ENCODE peak calls at places on chromosomes 2 and 18, in four cellular contexts. One of them, this sample, is unnamed.

GRCh38 chr2:150403457-150403856 is 84.0 kb downstream of the RND3 start:
- DNase-seq in right cardiac atrium: no peak
- DNase-seq in tibial nerve: no peak
- DNase-seq in SK-N-SH: no peak
- DNase-seq in this sample: no peak

GRCh38 chr2:56540467-56540866 is 356.7 kb downstream of the CCDC85A start:
- DNase-seq in right cardiac atrium: no peak
- DNase-seq in tibial nerve: no peak
- DNase-seq in SK-N-SH: no peak
- DNase-seq in this sample: no peak

GRCh38 chr2:228516019-228516418 is 334.5 kb upstream of the SPHKAP start:
- DNase-seq in right cardiac atrium: no peak
- DNase-seq in tibial nerve: no peak
- DNase-seq in SK-N-SH: no peak
- DNase-seq in this sample: no peak

GRCh38 chr2:1855150-1855549 is 110.8 kb upstream of the PXDN start:
- DNase-seq in right cardiac atrium: no peak
- DNase-seq in tibial nerve: no peak
- DNase-seq in SK-N-SH: peak; percentile 91
- DNase-seq in this sample: no peak

GRCh38 chr2:96413067-96413722 is 77.6 kb downstream of the NCAPH start:
- DNase-seq in right cardiac atrium: no peak
- DNase-seq in tibial nerve: no peak
- DNase-seq in SK-N-SH: no peak
- DNase-seq in this sample: no peak

GRCh38 chr2:10559101-10559500 is 111.0 kb upstream of the ODC1 start:
- DNase-seq in right cardiac atrium: no peak
- DNase-seq in tibial nerve: no peak
- DNase-seq in SK-N-SH: no peak
- DNase-seq in this sample: no peak

GRCh38 chr2:134175834-134176233 is 78.0 kb upstream of the MGAT5 start:
- DNase-seq in right cardiac atrium: no peak
- DNase-seq in tibial nerve: no peak
- DNase-seq in SK-N-SH: no peak
- DNase-seq in this sample: no peak

GRCh38 chr18:24138281-24138883 is 480 bp upstream of the CABYR start:
- DNase-seq in right cardiac atrium: no peak
- DNase-seq in tibial nerve: no peak
- DNase-seq in SK-N-SH: no peak
- DNase-seq in this sample: no peak

GRCh38 chr2:4782647-4783046 is 909.5 kb upstream of the SOX11 start:
- DNase-seq in right cardiac atrium: no peak
- DNase-seq in tibial nerve: no peak
- DNase-seq in SK-N-SH: no peak
- DNase-seq in this sample: no peak

GRCh38 chr2:150630587-150631235 is 143.2 kb upstream of the RND3 start:
- DNase-seq in right cardiac atrium: no peak
- DNase-seq in tibial nerve: no peak
- DNase-seq in SK-N-SH: no peak
- DNase-seq in this sample: no peak

GRCh38 chr18:31684279-31685096 is at the start of gene B4GALT6:
- DNase-seq in right cardiac atrium: peak; percentile 32
- DNase-seq in tibial nerve: no peak
- DNase-seq in SK-N-SH: peak; percentile 83
- DNase-seq in this sample: no peak

GRCh38 chr18:72727776-72728175 is 140.0 kb downstream of the NETO1 start:
- DNase-seq in right cardiac atrium: no peak
- DNase-seq in tibial nerve: no peak
- DNase-seq in SK-N-SH: no peak
- DNase-seq in this sample: no peak

GRCh38 chr18:40365526-40365925 is 1589.5 kb upstream of the PIK3C3 start:
- DNase-seq in right cardiac atrium: no peak
- DNase-seq in tibial nerve: no peak
- DNase-seq in SK-N-SH: no peak
- DNase-seq in this sample: no peak

GRCh38 chr2:200703132-200703925 is 108.4 kb upstream of the BZW1 start:
- DNase-seq in right cardiac atrium: no peak
- DNase-seq in tibial nerve: peak; percentile 83
- DNase-seq in SK-N-SH: peak; percentile 15
- DNase-seq in this sample: no peak

GRCh38 chr2:216698895-216699294 is 3.5 kb upstream of the IGFBP5 start:
- DNase-seq in right cardiac atrium: no peak
- DNase-seq in tibial nerve: peak; percentile 55
- DNase-seq in SK-N-SH: peak; percentile 55
- DNase-seq in this sample: no peak

GRCh38 chr18:48949606-48950535 is 894 bp downstream of the SMAD7 start:
- DNase-seq in right cardiac atrium: no peak
- DNase-seq in tibial nerve: no peak
- DNase-seq in SK-N-SH: peak; percentile 71
- DNase-seq in this sample: no peak

GRCh38 chr2:11955883-11956282 is 209.5 kb downstream of the LPIN1 start:
- DNase-seq in right cardiac atrium: peak; percentile 38
- DNase-seq in tibial nerve: no peak
- DNase-seq in SK-N-SH: peak; percentile 48
- DNase-seq in this sample: no peak

GRCh38 chr2:203914546-203915169 is 21.9 kb upstream of the ICOS start:
- DNase-seq in right cardiac atrium: no peak
- DNase-seq in tibial nerve: no peak
- DNase-seq in SK-N-SH: no peak
- DNase-seq in this sample: no peak

GRCh38 chr18:8428951-8429350 is 180.3 kb upstream of the RAB12 start:
- DNase-seq in right cardiac atrium: no peak
- DNase-seq in tibial nerve: no peak
- DNase-seq in SK-N-SH: no peak
- DNase-seq in this sample: no peak

GRCh38 chr2:157442136-157442535 is 1.8 kb downstream of the CYTIP start:
- DNase-seq in right cardiac atrium: no peak
- DNase-seq in tibial nerve: no peak
- DNase-seq in SK-N-SH: no peak
- DNase-seq in this sample: no peak

GRCh38 chr2:23722255-23722654 is 204.7 kb downstream of the ATAD2B start:
- DNase-seq in right cardiac atrium: no peak
- DNase-seq in tibial nerve: no peak
- DNase-seq in SK-N-SH: no peak
- DNase-seq in this sample: no peak

GRCh38 chr2:41907716-41908328 is 140.0 kb upstream of the PKDCC start:
- DNase-seq in right cardiac atrium: no peak
- DNase-seq in tibial nerve: no peak
- DNase-seq in SK-N-SH: no peak
- DNase-seq in this sample: no peak

GRCh38 chr2:233966388-233966787 is 49.2 kb downstream of the TRPM8 start:
- DNase-seq in right cardiac atrium: no peak
- DNase-seq in tibial nerve: no peak
- DNase-seq in SK-N-SH: no peak
- DNase-seq in this sample: no peak

GRCh38 chr2:144414324-144414845 is 105.5 kb downstream of the ZEB2 start:
- DNase-seq in right cardiac atrium: peak; percentile 52
- DNase-seq in tibial nerve: no peak
- DNase-seq in SK-N-SH: no peak
- DNase-seq in this sample: no peak

GRCh38 chr2:168722592-168722991 is 79.8 kb upstream of the NOSTRIN start:
- DNase-seq in right cardiac atrium: peak; percentile 18
- DNase-seq in tibial nerve: peak; percentile 35
- DNase-seq in SK-N-SH: no peak
- DNase-seq in this sample: no peak

GRCh38 chr2:169715379-169716228 is 18.0 kb upstream of the KLHL23 start:
- DNase-seq in right cardiac atrium: no peak
- DNase-seq in tibial nerve: no peak
- DNase-seq in SK-N-SH: peak; percentile 30
- DNase-seq in this sample: no peak

GRCh38 chr18:1663879-1664705 is 759.4 kb downstream of the ADCYAP1 start:
- DNase-seq in right cardiac atrium: peak; percentile 51
- DNase-seq in tibial nerve: peak; percentile 58
- DNase-seq in SK-N-SH: peak; percentile 3
- DNase-seq in this sample: no peak

GRCh38 chr2:65387017-65387416 is 45.4 kb downstream of the SPRED2 start:
- DNase-seq in right cardiac atrium: no peak
- DNase-seq in tibial nerve: no peak
- DNase-seq in SK-N-SH: no peak
- DNase-seq in this sample: no peak

GRCh38 chr18:25351280-25351772 is 640 bp downstream of the ZNF521 start:
- DNase-seq in right cardiac atrium: no peak
- DNase-seq in tibial nerve: no peak
- DNase-seq in SK-N-SH: no peak
- DNase-seq in this sample: no peak

GRCh38 chr2:37637122-37637875 is 34.1 kb downstream of the CDC42EP3 start:
- DNase-seq in right cardiac atrium: no peak
- DNase-seq in tibial nerve: no peak
- DNase-seq in SK-N-SH: no peak
- DNase-seq in this sample: no peak
- H3K27ac ChIP-seq in right cardiac atrium: no peak overlapping the region
- H3K27ac ChIP-seq in tibial nerve: no peak overlapping the region
- H3K27ac ChIP-seq in SK-N-SH: peak overlapping the region; percentile 93
- H3K27ac ChIP-seq in this sample: no peak overlapping the region

GRCh38 chr18:44586782-44587524 is 93.7 kb upstream of the SETBP1 start:
- DNase-seq in right cardiac atrium: no peak
- DNase-seq in tibial nerve: no peak
- DNase-seq in SK-N-SH: peak; percentile 41
- DNase-seq in this sample: no peak

GRCh38 chr18:44592639-44593038 is 88.0 kb upstream of the SETBP1 start:
- DNase-seq in right cardiac atrium: no peak
- DNase-seq in tibial nerve: no peak
- DNase-seq in SK-N-SH: no peak
- DNase-seq in this sample: no peak

GRCh38 chr18:44588466-44588865 is 92.2 kb upstream of the SETBP1 start:
- DNase-seq in right cardiac atrium: no peak
- DNase-seq in tibial nerve: no peak
- DNase-seq in SK-N-SH: no peak
- DNase-seq in this sample: no peak

GRCh38 chr18:44590976-44591375 is 89.7 kb upstream of the SETBP1 start:
- DNase-seq in right cardiac atrium: no peak
- DNase-seq in tibial nerve: no peak
- DNase-seq in SK-N-SH: no peak
- DNase-seq in this sample: no peak

DNA sequence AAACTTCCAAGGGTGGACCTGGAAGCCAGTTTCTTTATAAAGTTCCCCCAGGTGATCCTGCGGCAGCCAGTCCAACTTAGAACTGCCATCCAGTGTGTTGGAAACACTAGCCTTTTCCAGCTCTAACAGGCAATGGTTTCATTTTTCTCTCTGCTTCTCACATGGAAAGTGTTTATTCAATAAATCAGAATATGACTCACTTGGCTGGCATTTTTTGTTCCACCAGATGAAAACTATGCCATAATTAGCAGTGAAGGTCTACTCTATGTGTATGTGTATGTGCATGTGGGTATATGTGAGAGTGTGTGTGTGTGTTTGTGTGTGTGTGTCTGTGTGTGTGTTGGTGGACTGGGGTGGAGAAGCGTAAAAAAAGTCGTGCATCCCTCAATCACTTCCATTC is 91.0 kb upstream of the SETBP1 start:
- DNase-seq in right cardiac atrium: no peak
- DNase-seq in tibial nerve: no peak
- DNase-seq in SK-N-SH: no peak
- DNase-seq in this sample: no peak
- H3K27ac ChIP-seq in right cardiac atrium: no peak overlapping the region
- H3K27ac ChIP-seq in tibial nerve: no peak overlapping the region
- H3K27ac ChIP-seq in SK-N-SH: peak overlapping the region; percentile 86
- H3K27ac ChIP-seq in this sample: peak overlapping the region; percentile 22

DNA sequence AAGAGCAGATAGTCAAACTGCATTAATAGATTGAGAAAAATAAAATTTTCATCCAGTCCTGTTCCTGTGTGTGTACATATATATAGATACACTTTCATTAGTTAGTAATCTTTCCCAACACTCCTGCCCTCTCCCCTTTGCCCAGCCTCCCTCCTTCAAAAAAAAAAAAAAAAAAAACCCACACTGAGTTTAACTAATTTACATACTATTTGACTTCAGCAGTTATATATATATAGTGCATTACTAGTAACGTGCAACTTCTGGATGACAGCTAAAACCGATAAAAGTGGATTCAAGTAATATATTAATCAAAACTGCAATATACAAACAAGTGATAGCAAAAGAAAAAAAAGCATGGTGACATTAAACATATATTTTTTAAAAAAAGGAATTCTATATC is 1.4 kb downstream of the FIGN start:
- DNase-seq in right cardiac atrium: no peak
- DNase-seq in tibial nerve: no peak
- DNase-seq in SK-N-SH: no peak
- DNase-seq in this sample: no peak
- H3K27ac ChIP-seq in right cardiac atrium: no peak overlapping the region
- H3K27ac ChIP-seq in tibial nerve: peak overlapping the region; percentile 95
- H3K27ac ChIP-seq in SK-N-SH: peak overlapping the region; percentile 80
- H3K27ac ChIP-seq in this sample: no peak overlapping the region

DNA sequence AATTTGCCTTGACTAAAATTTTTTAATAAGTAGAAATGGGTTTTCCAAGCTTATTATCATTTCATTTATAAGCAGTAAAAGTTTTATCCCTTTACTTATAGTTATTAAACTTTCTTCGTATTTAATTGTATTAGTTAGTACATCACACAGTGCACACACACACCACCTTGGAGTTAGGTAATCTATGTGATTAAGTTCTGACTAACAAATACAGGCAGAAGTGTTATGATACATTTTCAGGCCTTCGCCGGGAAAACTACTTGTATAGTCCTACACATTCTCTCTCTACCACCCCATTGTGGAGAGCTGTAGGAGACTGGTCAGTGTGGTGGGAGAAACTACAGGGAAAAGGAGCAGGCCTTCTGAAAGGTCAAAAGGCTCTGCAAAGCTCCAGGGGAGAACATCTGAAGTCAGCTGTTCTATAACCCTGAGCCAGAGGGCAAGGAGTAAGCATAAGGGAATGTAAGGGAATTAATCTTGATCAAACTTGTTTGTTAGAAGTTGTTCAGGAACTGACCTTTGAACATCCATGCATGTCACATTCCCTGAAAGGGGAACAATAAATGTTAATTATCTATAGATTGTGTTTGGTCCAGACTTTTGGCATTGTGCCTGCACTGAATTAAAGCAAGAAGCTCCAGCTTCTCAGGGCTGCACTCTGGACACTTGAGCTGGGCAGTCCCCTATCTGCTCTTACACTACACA is 231.7 kb downstream of the FSIP2 start:
- DNase-seq in right cardiac atrium: no peak
- DNase-seq in tibial nerve: no peak
- DNase-seq in SK-N-SH: no peak
- DNase-seq in this sample: no peak
- H3K27ac ChIP-seq in right cardiac atrium: no peak overlapping the region
- H3K27ac ChIP-seq in tibial nerve: no peak overlapping the region
- H3K27ac ChIP-seq in SK-N-SH: no peak overlapping the region
- H3K27ac ChIP-seq in this sample: no peak overlapping the region

This sample was measured in breast epithelium.